ENCODE peak calls at places on chromosomes 4 and X, in eight cellular contexts. Q, W, L, T, K, D, M and P are unnamed samples. For H3K4me1, the result is how much of the 10 kb centered on the place peaks cover.

GRCh38 chr4:10353110-10353509 is 104.1 kb downstream of the ZNF518B start:
- DNase-seq in Q (no peak), W (no peak), D (no peak), M (no peak), L (no peak), K (no peak), T (no peak), P (no peak)

GRCh38 chr4:24024157-24024556 is 134.3 kb upstream of the PPARGC1A start:
- DNase-seq in Q (no peak), K (no peak), L (no peak), W (no peak), T (no peak), M (no peak), D (no peak), P (no peak)

GRCh38 chrX:85243155-85243554 is 424 bp downstream of the SATL1 start:
- DNase-seq in T (no peak), K (no peak), W (no peak), L (no peak), D (no peak), Q (no peak), M (peak), P (no peak)

GRCh38 chr4:3313556-3314228 is 20.9 kb downstream of the RGS12 start:
- DNase-seq in Q (no peak), D (no peak), K (no peak), L (no peak), W (no peak), M (no peak), T (no peak), P (no peak)

GRCh38 chrX:39808471-39808917 is 289.3 kb downstream of the BCOR start:
- DNase-seq in K (no peak), M (no peak), Q (no peak), T (no peak), W (no peak), D (no peak), L (no peak), P (no peak)

GRCh38 chrX:56764153-56764974 is 35.3 kb downstream of the NBDY start:
- DNase-seq in L (peak), K (peak), W (no peak), Q (peak), M (peak), D (peak), T (peak), P (peak)

GRCh38 chrX:116499780-116500179 is 37.0 kb upstream of the CT83 start:
- DNase-seq in L (no peak), M (peak), T (no peak), K (no peak), W (no peak), Q (no peak), D (no peak), P (no peak)

GRCh38 chr4:105145913-105146285 is 777 bp upstream of the TET2 start:
- DNase-seq in T (peak), D (peak), W (peak), K (no peak), M (no peak), Q (no peak), L (peak), P (no peak)

GRCh38 chr4:90246841-90247240 is 119.6 kb downstream of the CCSER1 start:
- DNase-seq in Q (no peak), T (no peak), W (no peak), K (no peak), M (no peak), L (no peak), D (peak), P (no peak)

GRCh38 chr4:170017252-170017651 is 8.9 kb downstream of the MFAP3L start:
- DNase-seq in M (no peak), Q (no peak), W (no peak), T (no peak), K (no peak), D (no peak), L (no peak), P (no peak)

GRCh38 chrX:119887721-119888425 is 7.8 kb upstream of the AKAP14 start:
- DNase-seq in K (peak), D (peak), T (peak), M (peak), W (peak), Q (peak), L (peak), P (peak)

GRCh38 chr4:80201326-80202151 is 4.2 kb downstream of the PRDM8 start:
- DNase-seq in Q (no peak), L (no peak), W (peak), D (no peak), K (no peak), T (peak), M (peak), P (no peak)

GRCh38 chrX:57453901-57454300 is 137.9 kb upstream of the ZXDB start:
- DNase-seq in T (peak), K (no peak), L (no peak), Q (peak), M (peak), D (peak), W (no peak), P (peak)

GRCh38 chr4:94605241-94605640 is 152.5 kb upstream of the BMPR1B start:
- DNase-seq in W (no peak), M (no peak), D (no peak), T (no peak), K (no peak), Q (no peak), L (no peak), P (no peak)

GRCh38 chrX:9188117-9188516 is 154.2 kb upstream of the FAM9B start:
- DNase-seq in L (no peak), D (no peak), M (no peak), W (no peak), K (no peak), Q (no peak), T (no peak), P (no peak)

GRCh38 chr4:188030401-188030800 is 34.8 kb downstream of the ZFP42 start:
- DNase-seq in W (no peak), Q (no peak), D (no peak), T (no peak), K (no peak), M (no peak), L (no peak), P (no peak)

GRCh38 chrX:25158635-25159034 is 142.9 kb upstream of the ARX start:
- DNase-seq in W (no peak), M (peak), T (no peak), D (no peak), L (no peak), K (no peak), Q (no peak), P (peak)

GRCh38 chr4:26360864-26361263 is 40.0 kb downstream of the RBPJ start:
- DNase-seq in K (no peak), Q (no peak), L (no peak), T (no peak), W (no peak), D (no peak), M (no peak), P (no peak)

GRCh38 chr4:63296773-63297172 is 1112.5 kb downstream of the TECRL start:
- DNase-seq in M (no peak), Q (no peak), D (no peak), K (no peak), T (no peak), W (no peak), L (no peak), P (peak)

GRCh38 chr4:74777531-74777930 is 16.8 kb downstream of the BTC start:
- DNase-seq in L (no peak), Q (no peak), T (no peak), M (no peak), W (no peak), K (no peak), D (no peak), P (no peak)

GRCh38 chr4:65834707-65835106 is 164.4 kb upstream of the EPHA5 start:
- DNase-seq in W (no peak), K (no peak), L (no peak), Q (no peak), T (no peak), M (no peak), D (no peak), P (no peak)

GRCh38 chr4:127506283-127506682 is 126.5 kb upstream of the INTU start:
- DNase-seq in D (no peak), L (no peak), T (no peak), W (peak), Q (no peak), K (no peak), M (no peak), P (peak)
- H3K4me1 ChIP-seq in D (under half), L (under half), T (under half), W (under half), Q (under half), K (under half), M (under half), P (under half)

GRCh38 chrX:153873282-153874090 is 12.5 kb downstream of the L1CAM start:
- DNase-seq in M (no peak), K (no peak), W (no peak), D (no peak), Q (peak), T (no peak), L (no peak), P (peak)
- H3K4me1 ChIP-seq in M (under half), K (under half), W (under half), D (under half), Q (under half), T (under half), L (under half), P (under half)

GRCh38 chrX:66004928-66005831 is 34.7 kb downstream of the VSIG4 start:
- DNase-seq in M (no peak), W (no peak), K (no peak), T (no peak), D (peak), Q (no peak), L (no peak), P (no peak)

GRCh38 chrX:66007851-66008250 is 32.0 kb downstream of the VSIG4 start:
- DNase-seq in W (no peak), L (no peak), Q (no peak), T (no peak), K (no peak), M (no peak), D (no peak), P (no peak)

GRCh38 chrX:66005832-66006449 is 33.9 kb downstream of the VSIG4 start:
- DNase-seq in L (no peak), T (no peak), D (no peak), M (no peak), W (no peak), Q (no peak), K (no peak), P (no peak)

GRCh38 chrX:66009231-66009845 is 30.5 kb downstream of the VSIG4 start:
- DNase-seq in T (no peak), W (no peak), L (no peak), K (no peak), M (no peak), D (no peak), Q (no peak), P (no peak)

DNA sequence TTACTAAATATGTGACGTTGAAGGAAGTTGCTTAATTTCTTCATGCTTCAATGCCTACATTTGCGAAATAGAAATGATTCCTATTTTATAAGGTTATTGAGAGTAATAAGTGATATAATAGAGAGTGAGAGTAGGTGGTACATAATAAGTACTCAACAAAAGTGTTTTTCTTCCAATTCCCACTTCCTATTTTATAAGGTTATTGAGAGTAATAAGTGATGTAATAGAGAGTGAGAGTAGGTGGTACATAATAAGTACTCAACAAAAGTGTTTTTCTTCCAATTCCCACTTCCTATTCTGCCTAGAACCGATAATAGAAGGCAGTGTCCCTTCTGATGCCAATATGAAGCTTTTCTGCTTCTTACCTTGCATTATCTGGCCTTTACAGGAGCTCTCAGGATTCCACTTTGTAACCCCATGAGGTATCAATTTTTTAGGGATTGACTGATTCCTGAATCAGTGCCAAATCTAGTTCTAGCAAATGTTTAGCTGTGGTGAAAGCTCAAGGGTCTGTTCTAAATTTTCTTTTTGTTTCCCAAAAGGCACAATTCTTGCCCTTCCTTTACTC is 31.4 kb downstream of the VSIG4 start:
- DNase-seq in Q (no peak), D (no peak), T (no peak), K (no peak), L (no peak), W (no peak), M (no peak), P (no peak)
- H3K4me1 ChIP-seq in Q (under half), D (under half), T (under half), K (under half), L (under half), W (under half), M (under half), P (under half)

DNA sequence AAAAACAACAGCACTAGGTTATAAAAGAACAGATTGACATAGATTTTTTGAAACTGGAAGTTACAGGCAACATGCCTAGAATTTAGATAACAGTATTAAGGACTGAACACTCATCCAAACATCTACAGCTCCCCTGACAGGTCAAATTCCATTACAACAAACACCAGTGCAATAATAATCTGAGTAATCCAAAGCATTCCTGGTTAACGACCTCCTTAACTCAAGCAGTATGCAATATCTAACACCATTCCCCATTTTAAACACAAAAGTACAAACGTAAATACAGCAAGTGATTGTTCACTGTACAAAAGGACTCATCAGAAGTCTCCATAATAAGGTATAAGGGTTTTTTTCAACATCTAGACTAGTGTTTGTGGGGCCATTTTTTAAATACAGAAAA is 30.5 kb downstream of the TSPAN5 start:
- DNase-seq in Q (no peak), K (no peak), D (no peak), M (no peak), T (no peak), W (no peak), L (no peak), P (no peak)
- H3K4me1 ChIP-seq in Q (under half), K (under half), D (under half), M (under half), T (under half), W (under half), L (under half), P (under half)

DNA sequence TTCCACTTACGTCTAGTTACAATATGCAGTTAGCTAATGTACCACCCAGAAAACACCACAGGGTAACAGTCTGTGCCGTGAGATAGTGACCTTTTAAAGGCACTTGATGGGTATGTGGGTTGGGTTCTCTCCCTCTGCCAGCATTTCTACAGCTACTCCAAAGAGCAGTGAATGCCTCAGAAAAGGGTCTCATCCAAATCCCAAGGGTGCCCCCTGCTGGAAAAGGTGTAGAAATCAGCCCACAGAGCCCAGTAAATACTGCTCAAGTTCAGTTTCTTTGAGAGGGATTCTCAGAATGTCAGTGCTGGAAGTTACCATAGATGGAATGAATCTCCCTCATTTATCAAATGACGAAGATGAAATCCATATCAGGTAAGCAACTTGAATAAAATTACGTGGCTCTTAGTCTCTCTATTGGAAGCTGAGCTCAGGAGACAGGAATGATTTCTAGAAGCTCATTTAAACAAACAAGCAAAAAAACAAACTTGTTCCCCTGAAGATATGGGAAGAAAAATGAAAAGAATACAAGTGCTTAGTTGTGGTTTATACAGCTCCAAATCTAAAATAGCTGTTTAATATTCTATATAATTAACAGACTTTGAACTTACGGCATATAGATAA is 9.5 kb downstream of the RNF175 start:
- DNase-seq in L (peak), K (peak), D (peak), Q (peak), M (peak), W (no peak), T (peak), P (peak)
- H3K4me1 ChIP-seq in L (under half), K (under half), D (under half), Q (under half), M (under half), W (under half), T (under half), P (under half)